ENCODE peak calls at places on chromosomes 3 and 15, in ten cellular contexts. J is AG04450, O is B cell, P is activated B cell treated with CpG ODN at 0.5 μM for 24 hours, H is right lobe of liver, Q is astrocyte of the cerebellum, D is BJ, S is cardiac muscle cell, C is AG09309, L is tibial nerve. N is an unnamed sample.

GRCh38 chr15:64209680-64210334 is 47.0 kb upstream of the PPIB start:
- DNase-seq in O (no peak), P (no peak), J (peak), L (no peak), C (no peak), Q (peak), D (no peak), S (peak), H (no peak), N (no peak)

GRCh38 chr3:63349583-63350177 is 71.6 kb downstream of the SYNPR start:
- DNase-seq in D (no peak), H (no peak), O (no peak), Q (peak), C (no peak), S (peak), P (no peak), L (peak), J (no peak), N (no peak)

GRCh38 chr15:80977627-80978036 is 12.0 kb downstream of the MESD start:
- DNase-seq in C (no peak), D (no peak), P (peak), H (no peak), Q (no peak), L (peak), S (peak), O (no peak), J (no peak), N (no peak)

GRCh38 chr15:69658401-69658945 is 205.9 kb downstream of the RPLP1 start:
- DNase-seq in S (no peak), C (no peak), P (no peak), Q (no peak), O (no peak), D (no peak), J (no peak), L (no peak), H (no peak), N (no peak)

GRCh38 chr15:73560501-73561117 is 72.6 kb downstream of the NPTN start:
- DNase-seq in O (no peak), P (no peak), J (peak), H (no peak), L (peak), D (no peak), Q (peak), C (peak), S (peak), N (no peak)

GRCh38 chr3:13332740-13333139 is 87.4 kb downstream of the NUP210 start:
- DNase-seq in O (no peak), S (no peak), P (no peak), H (no peak), L (no peak), Q (no peak), J (no peak), C (no peak), D (no peak), N (no peak)

GRCh38 chr15:67174864-67175573 is 79.4 kb downstream of the AAGAB start:
- DNase-seq in P (no peak), H (no peak), O (no peak), J (no peak), Q (no peak), S (no peak), D (no peak), L (no peak), C (no peak), N (no peak)

GRCh38 chr15:53208759-53209158 is 418.6 kb upstream of the ONECUT1 start:
- DNase-seq in Q (no peak), J (no peak), L (no peak), D (no peak), C (no peak), S (no peak), O (no peak), H (no peak), P (no peak), N (no peak)

GRCh38 chr3:161890147-161890625 is 393.6 kb downstream of the OTOL1 start:
- DNase-seq in D (peak), P (no peak), J (peak), O (no peak), Q (peak), H (no peak), L (peak), S (no peak), C (peak), N (no peak)

GRCh38 chr3:49277357-49277723 is 308 bp upstream of the C3orf62 start:
- DNase-seq in P (no peak), Q (no peak), C (no peak), S (no peak), J (no peak), D (no peak), H (no peak), O (no peak), L (no peak), N (no peak)

GRCh38 chr15:25391971-25392733 is 46.7 kb downstream of the UBE3A start:
- DNase-seq in P (no peak), S (no peak), C (peak), Q (no peak), D (peak), L (no peak), H (no peak), O (no peak), J (no peak), N (no peak)

GRCh38 chr3:71493372-71493771 is 90.2 kb downstream of the FOXP1 start:
- DNase-seq in C (no peak), J (no peak), D (no peak), L (no peak), S (no peak), P (no peak), H (no peak), Q (no peak), O (no peak), N (no peak)

GRCh38 chr3:160667452-160667851 is 9.5 kb upstream of the ARL14 start:
- DNase-seq in H (no peak), Q (no peak), D (peak), C (peak), S (no peak), J (no peak), P (no peak), O (no peak), L (no peak), N (no peak)

GRCh38 chr15:70376031-70376928 is 278.6 kb upstream of the TLE3 start:
- DNase-seq in H (no peak), S (no peak), C (no peak), L (no peak), O (no peak), P (peak), D (no peak), Q (no peak), J (no peak), N (no peak)

GRCh38 chr15:56919708-56920637 is 1.5 kb downstream of the TCF12 start:
- DNase-seq in H (peak), L (no peak), P (no peak), D (no peak), Q (peak), O (no peak), C (no peak), S (no peak), J (no peak), N (no peak)

GRCh38 chr3:182971637-182972036 is 8.7 kb downstream of the DCUN1D1 start:
- DNase-seq in Q (peak), P (no peak), S (no peak), O (no peak), L (no peak), D (no peak), C (no peak), J (no peak), H (no peak), N (no peak)

GRCh38 chr3:195113536-195113935 is 157.4 kb downstream of the XXYLT1 start:
- DNase-seq in L (no peak), C (no peak), Q (no peak), H (no peak), D (no peak), P (no peak), S (no peak), O (no peak), J (no peak), N (no peak)

GRCh38 chr3:138081371-138082084 is 33.9 kb downstream of the DZIP1L start:
- DNase-seq in D (peak), O (no peak), Q (peak), J (no peak), C (no peak), H (no peak), S (no peak), P (no peak), L (no peak), N (no peak)

GRCh38 chr3:69770976-69771634 is 31.8 kb downstream of the MITF start:
- DNase-seq in D (no peak), C (no peak), O (no peak), P (no peak), H (no peak), Q (no peak), L (no peak), J (no peak), S (no peak), N (no peak)

GRCh38 chr3:64028754-64029153 is 5.5 kb upstream of the PSMD6 start:
- DNase-seq in C (no peak), D (no peak), P (no peak), S (no peak), J (no peak), Q (no peak), L (no peak), O (no peak), H (no peak), N (no peak)

GRCh38 chr15:41018534-41018933 is 65.3 kb downstream of the CHAC1 start:
- DNase-seq in O (no peak), S (peak), H (no peak), P (no peak), D (no peak), Q (no peak), L (no peak), J (no peak), C (no peak), N (no peak)
- TF ChIP-seq CTCF in O (no peak), S (peak), H (peak), P (no peak), D (peak), Q (peak), L (no peak), J (peak), C (peak), N (no peak)

GRCh38 chr3:133274477-133274876 is 125.4 kb upstream of the BFSP2 start:
- DNase-seq in J (no peak), H (no peak), L (no peak), P (no peak), S (no peak), O (no peak), C (no peak), D (no peak), Q (no peak), N (no peak)
- TF ChIP-seq CTCF in J (no peak), H (no peak), L (no peak), P (no peak), S (no peak), O (no peak), C (no peak), D (no peak), Q (no peak), N (no peak)

GRCh38 chr3:120072867-120073525 is 21.3 kb downstream of the GSK3B start:
- DNase-seq in L (no peak), J (no peak), Q (no peak), D (no peak), C (no peak), H (no peak), S (no peak), O (no peak), P (no peak), N (no peak)
- TF ChIP-seq CTCF in L (no peak), J (no peak), Q (peak), D (no peak), C (no peak), H (peak), S (no peak), O (peak), P (no peak), N (no peak)

GRCh38 chr15:23503546-23503945 is 56.5 kb upstream of the GOLGA6L2 start:
- DNase-seq in P (no peak), Q (no peak), D (no peak), C (no peak), H (no peak), O (no peak), S (no peak), J (no peak), L (no peak), N (no peak)

GRCh38 chr15:23497710-23498111 is 50.7 kb upstream of the GOLGA6L2 start:
- DNase-seq in O (no peak), S (peak), C (no peak), P (no peak), D (no peak), H (no peak), J (no peak), L (no peak), Q (no peak), N (no peak)
- TF ChIP-seq CTCF in O (peak), S (peak), C (peak), P (no peak), D (peak), H (peak), J (peak), L (no peak), Q (peak), N (no peak)

DNA sequence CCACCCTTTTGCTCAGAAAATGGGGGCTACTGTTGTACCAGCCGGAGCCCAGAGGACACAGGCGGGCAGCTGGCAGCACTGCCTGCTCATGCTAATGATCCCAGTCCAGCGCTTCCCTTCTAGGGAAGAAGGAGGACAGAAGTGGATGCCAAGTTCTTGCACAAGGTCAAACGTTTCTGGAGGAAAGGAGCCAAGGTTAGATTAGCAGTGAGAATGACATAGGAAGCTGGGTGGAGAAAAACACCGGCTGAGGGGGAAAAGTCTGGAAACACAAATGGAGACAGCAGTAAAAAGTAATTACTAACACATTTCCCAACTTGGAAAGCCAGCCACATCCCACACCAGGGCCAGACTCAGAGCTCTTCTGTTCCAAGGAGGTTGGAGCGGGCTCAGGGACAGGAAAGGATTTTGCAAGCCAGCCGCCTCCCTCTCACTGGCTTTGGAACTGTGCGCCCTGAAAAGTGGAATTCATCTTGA is 133.8 kb downstream of the CD47 start:
- DNase-seq in H (no peak), Q (no peak), P (no peak), O (no peak), L (peak), J (no peak), S (no peak), C (peak), D (peak), N (no peak)
- TF ChIP-seq CTCF in H (no peak), Q (no peak), P (no peak), O (no peak), L (no peak), J (no peak), S (no peak), C (no peak), D (no peak), N (no peak)

GRCh38 chr15:65377976-65378366 is at the start of gene IGDCC3:
- DNase-seq in L (no peak), S (peak), H (no peak), C (no peak), O (no peak), D (no peak), P (no peak), Q (no peak), J (no peak), N (no peak)
- TF ChIP-seq CTCF in L (no peak), S (no peak), H (no peak), C (no peak), O (no peak), D (no peak), P (no peak), Q (no peak), J (no peak), N (no peak)

N was measured in natural killer cell.